ENCODE peak calls at places on chromosome 19, in five cellular contexts. N, R, F, P and G are unnamed samples.

GRCh38 chr19:12789098-12789903 is 2.0 kb upstream of the JUNB start:
- ATAC-seq in N (no peak), R (no peak), F (no peak), P (no peak), G (no peak)

GRCh38 chr19:53131732-53132131 is 978 bp downstream of the ZNF415 start:
- ATAC-seq in N (no peak), R (no peak), F (no peak), P (peak; percentile 47), G (no peak)

GRCh38 chr19:46574533-46574932 is 26.6 kb upstream of the CALM3 start:
- ATAC-seq in N (peak; percentile 19), R (no peak), F (no peak), P (no peak), G (no peak)

GRCh38 chr19:55703790-55704215 is 28.8 kb downstream of the EPN1 start:
- ATAC-seq in N (peak; percentile 80), R (no peak), F (no peak), P (peak; percentile 65), G (peak; percentile 55)

GRCh38 chr19:16334421-16334820 is 9.8 kb downstream of the KLF2 start:
- ATAC-seq in N (no peak), R (no peak), F (no peak), P (no peak), G (no peak)

GRCh38 chr19:52453324-52454094 is at the start of gene ZNF578:
- ATAC-seq in N (peak; percentile 83), R (no peak), F (no peak), P (peak; percentile 99), G (peak; percentile 79)

GRCh38 chr19:33705090-33705847 is 83.5 kb downstream of the CHST8 start:
- ATAC-seq in N (no peak), R (no peak), F (no peak), P (no peak), G (no peak)

GRCh38 chr19:16199275-16199932 is 1.7 kb downstream of the AP1M1 start:
- ATAC-seq in N (no peak), R (no peak), F (no peak), P (no peak), G (no peak)

GRCh38 chr19:5607318-5608270 is 15.0 kb downstream of the SAFB2 start:
- ATAC-seq in N (no peak), R (no peak), F (no peak), P (no peak), G (no peak)

GRCh38 chr19:57282011-57282636 is 1.8 kb downstream of the ZNF460 start:
- ATAC-seq in N (no peak), R (peak; percentile 11), F (no peak), P (no peak), G (no peak)

GRCh38 chr19:47469419-47469700 is 2.3 kb downstream of the SLC8A2 start:
- ATAC-seq in N (no peak), R (no peak), F (no peak), P (no peak), G (no peak)

GRCh38 chr19:1851581-1852293 is 3.5 kb upstream of the REXO1 start:
- ATAC-seq in N (no peak), R (no peak), F (no peak), P (no peak), G (no peak)

GRCh38 chr19:55134732-55135131 is 14.3 kb downstream of the TNNT1 start:
- ATAC-seq in N (no peak), R (no peak), F (no peak), P (no peak), G (no peak)

GRCh38 chr19:50557009-50557613 is 11.1 kb downstream of the LRRC4B start:
- ATAC-seq in N (no peak), R (no peak), F (no peak), P (no peak), G (no peak)

GRCh38 chr19:12786149-12786870 is 5.0 kb upstream of the JUNB start:
- ATAC-seq in N (peak; percentile 2), R (no peak), F (no peak), P (no peak), G (no peak)

GRCh38 chr19:47545061-47545948 is 27.6 kb downstream of the ZNF541 start:
- ATAC-seq in N (peak; percentile 38), R (no peak), F (no peak), P (no peak), G (no peak)

GRCh38 chr19:45767881-45768643 is 990 bp downstream of the SIX5 start:
- ATAC-seq in N (no peak), R (peak; percentile 1), F (peak; percentile 20), P (peak; percentile 0), G (no peak)

GRCh38 chr19:1615156-1615765 is 10.0 kb upstream of the UQCR11 start:
- ATAC-seq in N (no peak), R (no peak), F (no peak), P (no peak), G (no peak)

GRCh38 chr19:51796195-51796679 is 1.3 kb downstream of the FPR3 start:
- ATAC-seq in N (peak; percentile 49), R (no peak), F (no peak), P (no peak), G (no peak)

GRCh38 chr19:16118489-16119033 is 6.9 kb downstream of the RAB8A start:
- ATAC-seq in N (peak; percentile 79), R (peak; percentile 82), F (no peak), P (peak; percentile 33), G (no peak)

GRCh38 chr19:11422163-11423068 is 3.3 kb upstream of the RGL3 start:
- ATAC-seq in N (peak; percentile 78), R (peak; percentile 95), F (peak; percentile 42), P (peak; percentile 69), G (peak; percentile 54)

GRCh38 chr19:30555075-30555787 is 183.0 kb downstream of the ZNF536 start:
- ATAC-seq in N (no peak), R (no peak), F (no peak), P (no peak), G (no peak)

GRCh38 chr19:46466536-46467199 is 4.7 kb downstream of the PNMA8A start:
- ATAC-seq in N (peak; percentile 52), R (peak; percentile 89), F (no peak), P (peak; percentile 44), G (no peak)

GRCh38 chr19:46776927-46777911 is 11.2 kb downstream of the SLC1A5 start:
- ATAC-seq in N (no peak), R (peak; percentile 68), F (no peak), P (no peak), G (no peak)

GRCh38 chr19:54429545-54430227 is 14.4 kb downstream of the TTYH1 start:
- ATAC-seq in N (no peak), R (no peak), F (no peak), P (peak; percentile 4), G (no peak)

DNA sequence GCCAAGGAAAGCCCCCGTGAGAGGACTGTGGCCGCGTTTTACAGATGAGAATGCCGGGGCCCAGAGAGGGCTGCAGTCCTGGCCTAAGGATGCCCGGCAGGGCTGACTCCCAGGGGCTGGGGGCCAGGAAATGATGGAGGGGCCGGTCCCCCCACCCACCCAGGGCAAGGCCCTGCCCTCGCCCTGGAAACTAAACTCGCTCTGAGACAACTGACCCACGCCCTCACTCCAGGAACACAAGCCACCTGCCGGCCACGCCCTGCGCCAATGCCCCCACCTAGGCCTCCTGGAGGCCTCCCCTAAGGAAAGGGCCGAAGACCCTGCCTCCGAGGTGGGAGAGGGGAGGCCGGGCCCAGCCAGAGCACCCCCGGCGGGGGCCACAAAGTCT is 7.2 kb downstream of the ZBTB7A start:
- ATAC-seq in N (no peak), R (peak; percentile 31), F (no peak), P (no peak), G (no peak)
- H3K4me3 ChIP-seq in N (peak overlapping the region; percentile 6), R (peak overlapping the region; percentile 58), F (peak overlapping the region; percentile 50), P (peak overlapping the region; percentile 49), G (peak overlapping the region; percentile 3)

DNA sequence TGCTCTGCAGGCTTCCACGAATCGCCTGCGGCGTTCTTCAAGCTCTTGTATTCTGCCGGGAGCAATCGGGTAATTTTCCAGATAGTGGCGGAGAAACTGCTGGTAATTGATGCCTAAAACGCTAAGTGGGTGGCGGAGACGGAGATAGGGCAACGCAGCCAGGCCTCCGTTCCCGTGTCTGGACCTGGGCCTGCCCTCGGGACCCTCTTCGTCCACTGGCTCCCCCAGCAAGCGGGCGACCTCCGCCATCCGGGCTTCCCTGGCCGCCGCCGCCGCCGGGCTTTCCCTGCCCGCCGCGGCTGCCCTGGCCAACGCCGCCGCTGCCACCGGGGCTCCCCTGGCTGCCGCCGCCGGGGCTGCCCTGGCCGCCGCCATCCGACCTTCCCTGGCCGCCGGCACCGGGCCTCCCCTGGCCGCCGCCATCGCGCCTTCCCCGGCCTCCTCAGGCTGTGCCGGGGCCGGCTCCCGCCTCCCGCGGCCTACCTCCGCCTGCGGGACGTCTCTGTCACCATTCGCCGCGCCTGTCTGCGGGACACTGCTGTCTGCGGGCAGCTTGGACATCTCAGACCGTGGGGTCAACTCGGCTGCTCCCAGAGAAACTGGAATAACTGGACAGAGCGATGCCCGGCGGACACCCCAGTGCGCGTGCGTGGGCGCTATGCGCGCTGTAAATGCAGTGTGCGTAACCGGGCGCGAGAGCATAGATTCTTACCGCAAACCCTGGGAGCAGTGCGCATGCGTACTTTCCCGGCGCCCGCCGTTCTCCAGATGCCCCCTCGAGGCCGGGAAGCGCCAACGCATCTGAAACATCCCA is at the start of gene EID2:
- ATAC-seq in N (peak; percentile 99), R (peak; percentile 97), F (peak; percentile 99), P (peak; percentile 99), G (peak; percentile 98)
- H3K27ac ChIP-seq in N (peak within 1 kb of the TSS; percentile 94), R (peak within 1 kb of the TSS; percentile 80), F (peak within 1 kb of the TSS; percentile 87), P (peak within 1 kb of the TSS; percentile 93), G (peak within 1 kb of the TSS; percentile 98)

DNA sequence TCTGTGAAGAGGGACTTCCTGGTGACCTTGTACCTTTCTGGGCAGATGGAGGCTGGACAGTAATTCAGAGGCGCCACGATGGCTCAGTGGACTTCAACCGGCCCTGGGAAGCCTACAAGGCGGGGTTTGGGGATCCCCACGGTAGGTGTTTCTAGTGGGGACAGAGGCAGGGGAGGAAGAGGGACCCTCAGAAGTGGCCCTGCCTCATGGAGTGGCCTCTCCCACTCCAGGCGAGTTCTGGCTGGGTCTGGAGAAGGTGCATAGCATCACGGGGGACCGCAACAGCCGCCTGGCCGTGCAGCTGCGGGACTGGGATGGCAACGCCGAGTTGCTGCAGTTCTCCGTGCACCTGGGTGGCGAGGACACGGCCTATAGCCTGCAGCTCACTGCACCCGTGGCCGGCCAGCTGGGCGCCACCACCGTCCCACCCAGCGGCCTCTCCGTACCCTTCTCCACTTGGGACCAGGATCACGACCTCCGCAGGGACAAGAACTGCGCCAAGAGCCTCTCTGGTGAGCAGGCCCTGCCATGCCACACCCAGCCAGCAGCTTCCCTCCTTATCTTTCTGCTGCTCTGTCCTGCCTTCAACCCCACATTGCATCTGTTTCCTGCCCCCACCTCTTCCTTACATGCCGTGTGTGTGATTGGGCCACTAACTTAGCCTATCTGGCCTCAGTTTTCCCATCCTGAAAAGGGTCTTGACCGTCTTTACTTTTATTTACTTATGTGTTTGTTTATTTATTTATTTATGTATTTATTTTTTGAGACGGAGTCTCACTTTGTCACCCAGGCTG is 7.3 kb downstream of the ANGPTL4 start:
- ATAC-seq in N (no peak), R (no peak), F (no peak), P (no peak), G (no peak)
- TF ChIP-seq POLR2A in N (no peak), R (no peak), F (no peak), P (no peak), G (no peak)

GRCh38 chr19:9295411-9295849 is 14.2 kb downstream of the ZNF699 start:
- ATAC-seq in N (no peak), R (no peak), F (no peak), P (no peak), G (no peak)
- H3K4me3 ChIP-seq in N (no peak overlapping the region), R (no peak overlapping the region), F (no peak overlapping the region), P (no peak overlapping the region), G (no peak overlapping the region)